ENCODE peak calls at places on chromosomes 6 and 20, in eight cellular contexts. One of them, this sample, is unnamed.

GRCh38 chr6:15551798-15552197 is 111.0 kb downstream of the DTNBP1 start:
- DNase-seq in C1 segment of cervical spinal cord: no peak
- DNase-seq in CD8-positive, alpha-beta memory T cell: no peak
- DNase-seq in neural progenitor cell: peak
- DNase-seq in activated CD8-positive, alpha-beta memory T cell treated with anti-CD3 and anti-CD28 coated beads for 1 hour: no peak
- DNase-seq in activated CD4-positive, CD25-positive, alpha-beta regulatory T cell: no peak
- DNase-seq in activated naive CD4-positive, alpha-beta T cell treated with anti-CD3 and anti-CD28 coated beads, Interleukin-2, amount 10 ng/mL, durations not matched to agents 7 days and 5 days: no peak
- DNase-seq in HL-60: no peak
- DNase-seq in this sample: no peak

GRCh38 chr20:41654884-41655283 is 36.7 kb upstream of the CHD6 start:
- DNase-seq in CD8-positive, alpha-beta memory T cell: no peak
- DNase-seq in C1 segment of cervical spinal cord: no peak
- DNase-seq in neural progenitor cell: peak
- DNase-seq in activated naive CD4-positive, alpha-beta T cell treated with anti-CD3 and anti-CD28 coated beads, Interleukin-2, amount 10 ng/mL, durations not matched to agents 7 days and 5 days: peak
- DNase-seq in activated CD4-positive, CD25-positive, alpha-beta regulatory T cell: no peak
- DNase-seq in activated CD8-positive, alpha-beta memory T cell treated with anti-CD3 and anti-CD28 coated beads for 1 hour: no peak
- DNase-seq in HL-60: peak
- DNase-seq in this sample: peak

GRCh38 chr6:13413906-13414555 is 73.4 kb downstream of the GFOD1 start:
- DNase-seq in CD8-positive, alpha-beta memory T cell: no peak
- DNase-seq in neural progenitor cell: peak
- DNase-seq in activated CD4-positive, CD25-positive, alpha-beta regulatory T cell: no peak
- DNase-seq in activated naive CD4-positive, alpha-beta T cell treated with anti-CD3 and anti-CD28 coated beads, Interleukin-2, amount 10 ng/mL, durations not matched to agents 7 days and 5 days: peak
- DNase-seq in C1 segment of cervical spinal cord: peak
- DNase-seq in HL-60: no peak
- DNase-seq in activated CD8-positive, alpha-beta memory T cell treated with anti-CD3 and anti-CD28 coated beads for 1 hour: no peak
- DNase-seq in this sample: no peak

GRCh38 chr20:36562724-36563123 is 10.7 kb upstream of the TGIF2 start:
- DNase-seq in HL-60: no peak
- DNase-seq in activated naive CD4-positive, alpha-beta T cell treated with anti-CD3 and anti-CD28 coated beads, Interleukin-2, amount 10 ng/mL, durations not matched to agents 7 days and 5 days: no peak
- DNase-seq in C1 segment of cervical spinal cord: no peak
- DNase-seq in neural progenitor cell: peak
- DNase-seq in activated CD8-positive, alpha-beta memory T cell treated with anti-CD3 and anti-CD28 coated beads for 1 hour: no peak
- DNase-seq in activated CD4-positive, CD25-positive, alpha-beta regulatory T cell: no peak
- DNase-seq in CD8-positive, alpha-beta memory T cell: no peak
- DNase-seq in this sample: peak

GRCh38 chr6:15887491-15888461 is 224.9 kb upstream of the DTNBP1 start:
- DNase-seq in neural progenitor cell: no peak
- DNase-seq in activated CD4-positive, CD25-positive, alpha-beta regulatory T cell: no peak
- DNase-seq in CD8-positive, alpha-beta memory T cell: no peak
- DNase-seq in activated CD8-positive, alpha-beta memory T cell treated with anti-CD3 and anti-CD28 coated beads for 1 hour: no peak
- DNase-seq in activated naive CD4-positive, alpha-beta T cell treated with anti-CD3 and anti-CD28 coated beads, Interleukin-2, amount 10 ng/mL, durations not matched to agents 7 days and 5 days: no peak
- DNase-seq in HL-60: no peak
- DNase-seq in C1 segment of cervical spinal cord: no peak
- DNase-seq in this sample: no peak

GRCh38 chr6:142912125-142912524 is 32.9 kb downstream of the HIVEP2 start:
- DNase-seq in CD8-positive, alpha-beta memory T cell: no peak
- DNase-seq in activated CD4-positive, CD25-positive, alpha-beta regulatory T cell: no peak
- DNase-seq in HL-60: no peak
- DNase-seq in activated naive CD4-positive, alpha-beta T cell treated with anti-CD3 and anti-CD28 coated beads, Interleukin-2, amount 10 ng/mL, durations not matched to agents 7 days and 5 days: no peak
- DNase-seq in C1 segment of cervical spinal cord: no peak
- DNase-seq in neural progenitor cell: no peak
- DNase-seq in activated CD8-positive, alpha-beta memory T cell treated with anti-CD3 and anti-CD28 coated beads for 1 hour: no peak
- DNase-seq in this sample: peak

GRCh38 chr6:16659471-16660156 is 101.6 kb downstream of the ATXN1 start:
- DNase-seq in C1 segment of cervical spinal cord: no peak
- DNase-seq in activated naive CD4-positive, alpha-beta T cell treated with anti-CD3 and anti-CD28 coated beads, Interleukin-2, amount 10 ng/mL, durations not matched to agents 7 days and 5 days: no peak
- DNase-seq in CD8-positive, alpha-beta memory T cell: no peak
- DNase-seq in activated CD4-positive, CD25-positive, alpha-beta regulatory T cell: no peak
- DNase-seq in activated CD8-positive, alpha-beta memory T cell treated with anti-CD3 and anti-CD28 coated beads for 1 hour: no peak
- DNase-seq in neural progenitor cell: no peak
- DNase-seq in HL-60: no peak
- DNase-seq in this sample: no peak

GRCh38 chr6:157478926-157479325 is 97.9 kb downstream of the ZDHHC14 start:
- DNase-seq in activated CD8-positive, alpha-beta memory T cell treated with anti-CD3 and anti-CD28 coated beads for 1 hour: no peak
- DNase-seq in C1 segment of cervical spinal cord: no peak
- DNase-seq in CD8-positive, alpha-beta memory T cell: no peak
- DNase-seq in activated naive CD4-positive, alpha-beta T cell treated with anti-CD3 and anti-CD28 coated beads, Interleukin-2, amount 10 ng/mL, durations not matched to agents 7 days and 5 days: no peak
- DNase-seq in neural progenitor cell: no peak
- DNase-seq in activated CD4-positive, CD25-positive, alpha-beta regulatory T cell: no peak
- DNase-seq in HL-60: no peak
- DNase-seq in this sample: no peak

GRCh38 chr6:139982652-139983051 is 608.2 kb upstream of the CITED2 start:
- DNase-seq in activated CD4-positive, CD25-positive, alpha-beta regulatory T cell: no peak
- DNase-seq in activated CD8-positive, alpha-beta memory T cell treated with anti-CD3 and anti-CD28 coated beads for 1 hour: no peak
- DNase-seq in neural progenitor cell: peak
- DNase-seq in HL-60: no peak
- DNase-seq in activated naive CD4-positive, alpha-beta T cell treated with anti-CD3 and anti-CD28 coated beads, Interleukin-2, amount 10 ng/mL, durations not matched to agents 7 days and 5 days: no peak
- DNase-seq in C1 segment of cervical spinal cord: no peak
- DNase-seq in CD8-positive, alpha-beta memory T cell: no peak
- DNase-seq in this sample: peak

GRCh38 chr6:41294463-41294862 is 8.0 kb upstream of the TREM1 start:
- DNase-seq in HL-60: no peak
- DNase-seq in activated CD4-positive, CD25-positive, alpha-beta regulatory T cell: no peak
- DNase-seq in activated CD8-positive, alpha-beta memory T cell treated with anti-CD3 and anti-CD28 coated beads for 1 hour: no peak
- DNase-seq in C1 segment of cervical spinal cord: no peak
- DNase-seq in neural progenitor cell: no peak
- DNase-seq in CD8-positive, alpha-beta memory T cell: no peak
- DNase-seq in activated naive CD4-positive, alpha-beta T cell treated with anti-CD3 and anti-CD28 coated beads, Interleukin-2, amount 10 ng/mL, durations not matched to agents 7 days and 5 days: no peak
- DNase-seq in this sample: no peak

GRCh38 chr6:123838612-123839279 is 35.1 kb downstream of the NKAIN2 start:
- DNase-seq in neural progenitor cell: no peak
- DNase-seq in activated CD8-positive, alpha-beta memory T cell treated with anti-CD3 and anti-CD28 coated beads for 1 hour: no peak
- DNase-seq in activated naive CD4-positive, alpha-beta T cell treated with anti-CD3 and anti-CD28 coated beads, Interleukin-2, amount 10 ng/mL, durations not matched to agents 7 days and 5 days: no peak
- DNase-seq in HL-60: no peak
- DNase-seq in CD8-positive, alpha-beta memory T cell: no peak
- DNase-seq in C1 segment of cervical spinal cord: no peak
- DNase-seq in activated CD4-positive, CD25-positive, alpha-beta regulatory T cell: no peak
- DNase-seq in this sample: peak

GRCh38 chr6:90103056-90103793 is 193.4 kb downstream of the BACH2 start:
- DNase-seq in activated naive CD4-positive, alpha-beta T cell treated with anti-CD3 and anti-CD28 coated beads, Interleukin-2, amount 10 ng/mL, durations not matched to agents 7 days and 5 days: peak
- DNase-seq in neural progenitor cell: no peak
- DNase-seq in HL-60: no peak
- DNase-seq in activated CD4-positive, CD25-positive, alpha-beta regulatory T cell: no peak
- DNase-seq in activated CD8-positive, alpha-beta memory T cell treated with anti-CD3 and anti-CD28 coated beads for 1 hour: no peak
- DNase-seq in C1 segment of cervical spinal cord: no peak
- DNase-seq in CD8-positive, alpha-beta memory T cell: no peak
- DNase-seq in this sample: no peak

GRCh38 chr6:15280023-15280422 is 34.2 kb downstream of the JARID2 start:
- DNase-seq in activated CD4-positive, CD25-positive, alpha-beta regulatory T cell: no peak
- DNase-seq in HL-60: no peak
- DNase-seq in activated naive CD4-positive, alpha-beta T cell treated with anti-CD3 and anti-CD28 coated beads, Interleukin-2, amount 10 ng/mL, durations not matched to agents 7 days and 5 days: no peak
- DNase-seq in CD8-positive, alpha-beta memory T cell: no peak
- DNase-seq in neural progenitor cell: no peak
- DNase-seq in activated CD8-positive, alpha-beta memory T cell treated with anti-CD3 and anti-CD28 coated beads for 1 hour: no peak
- DNase-seq in C1 segment of cervical spinal cord: no peak
- DNase-seq in this sample: no peak

GRCh38 chr6:16756660-16757270 is 4.5 kb downstream of the ATXN1 start:
- DNase-seq in activated naive CD4-positive, alpha-beta T cell treated with anti-CD3 and anti-CD28 coated beads, Interleukin-2, amount 10 ng/mL, durations not matched to agents 7 days and 5 days: no peak
- DNase-seq in C1 segment of cervical spinal cord: no peak
- DNase-seq in activated CD4-positive, CD25-positive, alpha-beta regulatory T cell: no peak
- DNase-seq in activated CD8-positive, alpha-beta memory T cell treated with anti-CD3 and anti-CD28 coated beads for 1 hour: no peak
- DNase-seq in HL-60: peak
- DNase-seq in neural progenitor cell: no peak
- DNase-seq in CD8-positive, alpha-beta memory T cell: no peak
- DNase-seq in this sample: no peak

GRCh38 chr6:10146723-10147451 is 268.0 kb downstream of the TFAP2A start:
- DNase-seq in neural progenitor cell: peak
- DNase-seq in activated CD8-positive, alpha-beta memory T cell treated with anti-CD3 and anti-CD28 coated beads for 1 hour: no peak
- DNase-seq in HL-60: peak
- DNase-seq in activated naive CD4-positive, alpha-beta T cell treated with anti-CD3 and anti-CD28 coated beads, Interleukin-2, amount 10 ng/mL, durations not matched to agents 7 days and 5 days: peak
- DNase-seq in CD8-positive, alpha-beta memory T cell: no peak
- DNase-seq in C1 segment of cervical spinal cord: no peak
- DNase-seq in activated CD4-positive, CD25-positive, alpha-beta regulatory T cell: no peak
- DNase-seq in this sample: peak

GRCh38 chr6:140061422-140062041 is 687.1 kb upstream of the CITED2 start:
- DNase-seq in HL-60: no peak
- DNase-seq in activated CD4-positive, CD25-positive, alpha-beta regulatory T cell: no peak
- DNase-seq in CD8-positive, alpha-beta memory T cell: no peak
- DNase-seq in activated CD8-positive, alpha-beta memory T cell treated with anti-CD3 and anti-CD28 coated beads for 1 hour: no peak
- DNase-seq in activated naive CD4-positive, alpha-beta T cell treated with anti-CD3 and anti-CD28 coated beads, Interleukin-2, amount 10 ng/mL, durations not matched to agents 7 days and 5 days: no peak
- DNase-seq in C1 segment of cervical spinal cord: no peak
- DNase-seq in neural progenitor cell: no peak
- DNase-seq in this sample: no peak

GRCh38 chr20:3430376-3431069 is 23.1 kb upstream of the DNAAF9 start:
- DNase-seq in activated naive CD4-positive, alpha-beta T cell treated with anti-CD3 and anti-CD28 coated beads, Interleukin-2, amount 10 ng/mL, durations not matched to agents 7 days and 5 days: no peak
- DNase-seq in activated CD8-positive, alpha-beta memory T cell treated with anti-CD3 and anti-CD28 coated beads for 1 hour: no peak
- DNase-seq in CD8-positive, alpha-beta memory T cell: no peak
- DNase-seq in activated CD4-positive, CD25-positive, alpha-beta regulatory T cell: no peak
- DNase-seq in C1 segment of cervical spinal cord: no peak
- DNase-seq in neural progenitor cell: no peak
- DNase-seq in HL-60: peak
- DNase-seq in this sample: no peak

GRCh38 chr6:46367365-46367764 is 123.9 kb downstream of the RCAN2 start:
- DNase-seq in HL-60: no peak
- DNase-seq in activated naive CD4-positive, alpha-beta T cell treated with anti-CD3 and anti-CD28 coated beads, Interleukin-2, amount 10 ng/mL, durations not matched to agents 7 days and 5 days: no peak
- DNase-seq in C1 segment of cervical spinal cord: no peak
- DNase-seq in CD8-positive, alpha-beta memory T cell: no peak
- DNase-seq in activated CD4-positive, CD25-positive, alpha-beta regulatory T cell: no peak
- DNase-seq in activated CD8-positive, alpha-beta memory T cell treated with anti-CD3 and anti-CD28 coated beads for 1 hour: no peak
- DNase-seq in neural progenitor cell: no peak
- DNase-seq in this sample: no peak

GRCh38 chr6:154440422-154441043 is 70.0 kb downstream of the CNKSR3 start:
- DNase-seq in neural progenitor cell: no peak
- DNase-seq in CD8-positive, alpha-beta memory T cell: no peak
- DNase-seq in HL-60: no peak
- DNase-seq in activated CD8-positive, alpha-beta memory T cell treated with anti-CD3 and anti-CD28 coated beads for 1 hour: no peak
- DNase-seq in activated CD4-positive, CD25-positive, alpha-beta regulatory T cell: no peak
- DNase-seq in C1 segment of cervical spinal cord: no peak
- DNase-seq in activated naive CD4-positive, alpha-beta T cell treated with anti-CD3 and anti-CD28 coated beads, Interleukin-2, amount 10 ng/mL, durations not matched to agents 7 days and 5 days: no peak
- DNase-seq in this sample: no peak

This sample was measured in GM23338.